ENCODE peak calls at places on chromosomes 12 and 14, in seven cellular contexts. Z is heart left ventricle, X is astrocyte, M is HCT116, Y is upper lobe of right lung, G is H1, B is body of pancreas. T is an unnamed sample.
A peak's percentile ranks its signal among the peaks of the same experiment; 100 is the strongest.

GRCh38 chr14:39293629-39294028 is 59.9 kb downstream of the MIA2 start:
- DNase-seq in Y (no peak), X (no peak), G (no peak), Z (no peak), M (no peak), B (no peak), T (no peak)

GRCh38 chr14:34237098-34237497 is 224.9 kb downstream of the SPTSSA start:
- DNase-seq in B (no peak), M (no peak), Z (no peak), G (no peak), Y (no peak), X (no peak), T (no peak)

GRCh38 chr12:22856120-22856699 is 231.2 kb downstream of the ETNK1 start:
- DNase-seq in B (no peak), M (peak; percentile 7), X (peak; percentile 34), Y (no peak), Z (no peak), G (no peak), T (no peak)

GRCh38 chr12:27198036-27198435 is 46.0 kb upstream of the STK38L start:
- DNase-seq in Z (no peak), B (no peak), X (peak; percentile 80), M (no peak), Y (no peak), G (no peak), T (no peak)

GRCh38 chr14:57153286-57153685 is 115.4 kb downstream of the EXOC5 start:
- DNase-seq in M (no peak), Y (no peak), B (no peak), X (no peak), Z (no peak), G (no peak), T (no peak)

GRCh38 chr12:26528943-26529342 is 304.1 kb downstream of the ITPR2 start:
- DNase-seq in Z (no peak), Y (no peak), M (no peak), G (no peak), B (no peak), X (no peak), T (no peak)

GRCh38 chr12:51391047-51391837 is at the start of gene GALNT6:
- DNase-seq in M (no peak), X (no peak), Z (no peak), G (peak; percentile 92), B (peak; percentile 80), Y (peak; percentile 79), T (peak; percentile 84)

GRCh38 chr14:76773188-76773885 is 12.1 kb downstream of the VASH1 start:
- DNase-seq in Y (peak; percentile 81), M (no peak), B (peak; percentile 80), Z (peak; percentile 76), X (peak; percentile 80), G (no peak), T (peak; percentile 89)

GRCh38 chr14:102508774-102509743 is 517 bp downstream of the ANKRD9 start:
- DNase-seq in B (peak; percentile 64), Y (peak; percentile 86), X (no peak), G (no peak), Z (peak; percentile 71), M (no peak), T (peak; percentile 88)

GRCh38 chr12:27969901-27970390 is 2.6 kb downstream of the PTHLH start:
- DNase-seq in Z (peak; percentile 32), M (peak; percentile 45), B (peak; percentile 73), Y (peak; percentile 76), X (peak; percentile 75), G (peak; percentile 82), T (peak; percentile 81)

GRCh38 chr12:28640519-28640918 is 450.3 kb downstream of the CCDC91 start:
- DNase-seq in Z (no peak), X (no peak), G (no peak), M (no peak), Y (no peak), B (no peak), T (no peak)

GRCh38 chr12:75606146-75606545 is 94.7 kb upstream of the KRR1 start:
- DNase-seq in X (no peak), G (no peak), M (no peak), Z (no peak), Y (no peak), B (no peak), T (no peak)

GRCh38 chr14:68333265-68333664 is 459.6 kb downstream of the ZFP36L1 start:
- DNase-seq in X (no peak), G (no peak), Y (no peak), Z (no peak), B (no peak), M (no peak), T (no peak)

GRCh38 chr12:18141583-18141982 is 51.6 kb upstream of the RERGL start:
- DNase-seq in G (no peak), Z (no peak), M (no peak), Y (no peak), X (peak; percentile 68), B (no peak), T (no peak)

GRCh38 chr14:91654836-91655235 is 77.0 kb downstream of the CATSPERB start:
- DNase-seq in B (no peak), G (no peak), Z (no peak), M (no peak), X (no peak), Y (no peak), T (no peak)

GRCh38 chr12:111467862-111468245 is 62.1 kb downstream of the SH2B3 start:
- DNase-seq in Z (no peak), G (no peak), M (no peak), B (no peak), X (no peak), Y (no peak), T (no peak)

DNA sequence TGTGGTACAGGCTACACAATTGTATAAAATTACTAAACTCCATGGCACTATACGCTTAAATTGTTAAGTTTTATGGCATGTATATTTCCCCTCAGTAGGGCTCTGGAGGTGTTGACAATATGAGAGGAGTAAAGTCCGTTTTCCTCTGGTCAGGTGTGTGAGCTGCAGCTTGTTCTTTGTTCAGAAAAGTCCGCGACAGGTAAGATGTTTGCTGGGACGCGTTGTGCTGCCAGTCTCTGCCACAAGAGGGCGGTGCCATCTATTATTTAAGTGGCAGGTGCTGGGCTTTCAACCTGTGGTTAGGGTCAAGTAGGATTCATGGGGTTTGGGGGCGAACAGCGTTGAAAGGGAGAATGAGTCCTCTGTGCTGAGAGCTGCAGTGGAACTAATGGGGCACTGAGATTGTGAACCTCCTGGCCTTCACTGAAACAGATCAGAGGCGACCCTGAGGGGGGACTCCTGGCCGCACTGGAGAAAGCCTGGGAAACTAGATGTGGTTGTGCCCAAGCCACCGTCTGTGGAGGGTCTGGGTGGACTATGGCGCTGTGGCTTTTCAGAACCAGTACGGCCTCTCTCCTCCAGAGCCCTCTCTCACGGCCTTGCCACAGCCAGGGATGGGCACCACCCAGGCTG is 179.0 kb downstream of the SLC15A4 start:
- DNase-seq in Z (no peak), G (peak; percentile 93), B (peak; percentile 41), X (no peak), Y (no peak), M (no peak), T (no peak)
- TF ChIP-seq CTCF in Z (peak; percentile 31), G (peak; percentile 92), B (peak; percentile 46), X (peak; percentile 31), Y (peak; percentile 61), M (peak; percentile 66), T (peak; percentile 41)

GRCh38 chr12:113514602-113515001 is 42.9 kb upstream of the LHX5 start:
- DNase-seq in G (no peak), X (no peak), Y (no peak), M (no peak), B (no peak), Z (no peak), T (no peak)

GRCh38 chr12:113519464-113520191 is 48.0 kb upstream of the LHX5 start:
- DNase-seq in M (no peak), Z (no peak), G (no peak), B (no peak), X (no peak), Y (no peak), T (no peak)

GRCh38 chr12:113512568-113512967 is 40.9 kb upstream of the LHX5 start:
- DNase-seq in X (no peak), M (no peak), B (no peak), Z (no peak), Y (no peak), G (no peak), T (no peak)

GRCh38 chr12:113515082-113515856 is 43.6 kb upstream of the LHX5 start:
- DNase-seq in Y (no peak), Z (no peak), B (no peak), M (no peak), X (no peak), G (peak; percentile 65), T (no peak)
- H3K4me3 ChIP-seq in Y (no peak overlapping the region), Z (no peak overlapping the region), B (no peak overlapping the region), M (no peak overlapping the region), X (no peak overlapping the region), G (peak overlapping the region; percentile 13), T (no peak overlapping the region)

DNA sequence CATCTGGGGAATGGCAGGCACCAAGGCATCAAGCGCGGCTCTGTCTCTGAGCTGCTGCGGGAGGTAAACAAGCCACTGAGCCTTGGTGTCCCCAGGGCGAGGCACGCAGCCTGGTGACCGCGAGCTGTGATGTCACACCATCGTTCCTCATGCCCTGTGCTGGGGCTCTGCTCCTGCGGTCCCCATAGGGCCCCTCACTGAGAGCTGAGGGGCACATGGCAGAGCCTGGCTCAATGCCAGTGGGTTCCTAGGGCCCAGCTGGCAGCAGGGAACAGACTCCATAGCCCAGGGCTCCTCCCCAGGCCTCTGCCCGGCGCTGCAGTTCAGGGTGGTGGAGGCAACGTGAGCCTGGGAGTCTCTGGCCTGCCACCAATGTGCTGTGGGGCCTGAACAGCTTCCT is 22.6 kb downstream of the CHGA start:
- DNase-seq in M (no peak), B (no peak), X (no peak), G (no peak), Z (no peak), Y (no peak), T (peak; percentile 72)
- H3K36me3 ChIP-seq in M (no peaks in the 10 kb centered on the region), B (no peaks in the 10 kb centered on the region), X (no peaks in the 10 kb centered on the region), G (peaks cover 5% of the 10 kb centered on the region), Z (no peaks in the 10 kb centered on the region), Y (peaks cover 50% of the 10 kb centered on the region), T (peaks cover 20% of the 10 kb centered on the region)

GRCh38 chr12:103169-103981 is 36.8 kb downstream of the IQSEC3 start:
- DNase-seq in B (no peak), G (peak; percentile 66), Z (no peak), M (peak; percentile 44), X (no peak), Y (peak; percentile 41), T (no peak)

GRCh38 chr12:104573-105081 is 38.1 kb downstream of the IQSEC3 start:
- DNase-seq in X (no peak), M (no peak), B (no peak), Z (no peak), Y (no peak), G (peak; percentile 56), T (no peak)

GRCh38 chr12:105696-106095 is 39.1 kb downstream of the IQSEC3 start:
- DNase-seq in Z (no peak), X (no peak), G (no peak), M (no peak), Y (peak; percentile 34), B (no peak), T (no peak)

GRCh38 chr12:108594-108993 is 42.0 kb downstream of the IQSEC3 start:
- DNase-seq in B (peak; percentile 54), Z (peak; percentile 35), G (no peak), M (no peak), X (no peak), Y (peak; percentile 68), T (no peak)

DNA sequence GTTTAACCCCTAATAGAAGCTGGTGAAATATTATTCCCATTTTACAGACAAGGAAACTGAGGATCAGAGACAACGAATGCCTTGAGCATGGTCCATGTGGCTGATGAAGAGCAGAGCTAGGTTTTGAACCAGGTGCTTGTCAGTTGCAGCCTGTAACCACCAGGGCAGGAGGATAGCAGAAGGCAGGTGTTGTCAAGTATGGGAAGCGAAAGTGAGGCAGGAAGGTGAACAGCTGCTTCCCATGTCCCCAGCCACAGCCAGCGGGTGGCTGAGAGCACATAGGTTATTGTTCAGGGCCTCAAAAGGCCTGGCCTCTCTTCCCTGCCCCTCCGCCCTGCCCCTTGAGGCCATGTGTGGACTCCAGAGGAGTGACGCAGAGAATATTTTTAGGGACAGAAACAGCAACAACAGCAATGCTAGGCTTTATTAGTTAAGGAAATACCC is 39.6 kb downstream of the IQSEC3 start:
- DNase-seq in Z (peak; percentile 60), M (peak; percentile 7), X (no peak), B (no peak), Y (peak; percentile 40), G (no peak), T (no peak)
- TF ChIP-seq CTCF in Z (peak; percentile 15), M (peak; percentile 36), X (no peak), B (no peak), Y (no peak), G (peak; percentile 79), T (no peak)

T was measured in kidney.